ENCODE peak calls at places on chromosomes 13 and 19, in six cellular contexts. S is K562, H is stomach, J is tibial nerve, F is SK-N-SH, E is A549. W is an unnamed sample.

GRCh38 chr13:57739089-57739488 is 107.5 kb downstream of the PCDH17 start:
- DNase-seq in S (no peak), H (no peak), J (no peak), F (no peak), E (no peak), W (no peak)

GRCh38 chr13:37313383-37313782 is 207.9 kb upstream of the CSNK1A1L start:
- DNase-seq in S (no peak), H (no peak), J (no peak), F (no peak), E (no peak), W (no peak)

GRCh38 chr13:66543780-66544179 is 686.4 kb downstream of the PCDH9 start:
- DNase-seq in S (no peak), H (no peak), J (no peak), F (no peak), E (no peak), W (no peak)

GRCh38 chr13:94548382-94549240 is 47.3 kb downstream of the TGDS start:
- DNase-seq in S (no peak), H (peak), J (peak), F (peak), E (peak), W (no peak)

GRCh38 chr13:45121421-45121820 is 1.1 kb downstream of the GTF2F2 start:
- DNase-seq in S (no peak), H (no peak), J (no peak), F (peak), E (no peak), W (no peak)

GRCh38 chr13:70171151-70171550 is 62.9 kb upstream of the KLHL1 start:
- DNase-seq in S (no peak), H (no peak), J (no peak), F (no peak), E (no peak), W (no peak)

GRCh38 chr19:30132312-30133075 is 190.5 kb downstream of the URI1 start:
- DNase-seq in S (no peak), H (no peak), J (no peak), F (no peak), E (no peak), W (no peak)

GRCh38 chr19:46915386-46915785 is 54.6 kb downstream of the ARHGAP35 start:
- DNase-seq in S (no peak), H (no peak), J (no peak), F (no peak), E (no peak), W (no peak)

GRCh38 chr13:21929400-21929799 is 258.5 kb downstream of the FGF9 start:
- DNase-seq in S (no peak), H (no peak), J (no peak), F (no peak), E (no peak), W (no peak)

GRCh38 chr19:40253611-40254092 is 27.2 kb upstream of the CCNP start:
- DNase-seq in S (no peak), H (no peak), J (no peak), F (no peak), E (no peak), W (no peak)
- TF ChIP-seq EP300 in S (no peak), H (no peak), J (no peak), F (no peak), E (no peak), W (no peak)

DNA sequence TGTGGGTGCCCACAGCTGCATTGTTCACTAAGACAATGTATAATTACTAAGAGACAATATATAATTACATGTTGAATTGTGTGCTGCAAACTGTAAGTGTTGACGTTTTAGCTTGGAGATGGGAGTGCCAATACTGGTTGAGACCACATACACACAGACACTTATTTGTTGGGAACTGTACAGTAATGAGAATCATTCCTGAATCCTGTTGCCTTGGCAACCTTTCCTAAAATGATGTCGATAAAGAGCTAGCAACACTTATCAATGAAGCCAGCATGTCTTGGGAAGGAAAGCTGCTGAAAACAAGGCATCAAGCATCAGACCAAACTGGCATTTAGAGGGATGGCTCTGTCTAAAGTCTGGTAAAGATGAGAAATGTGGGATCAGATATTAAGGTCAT is 51.3 kb downstream of the PCDH8 start:
- DNase-seq in S (no peak), H (no peak), J (no peak), F (no peak), E (no peak), W (no peak)
- TF ChIP-seq EP300 in S (no peak), H (no peak), J (no peak), F (no peak), E (no peak), W (no peak)

GRCh38 chr19:10653482-10653731 is 739 bp upstream of the ILF3 start:
- DNase-seq in S (no peak), H (no peak), J (no peak), F (no peak), E (no peak), W (no peak)

GRCh38 chr19:10655457-10656312 is 1.5 kb downstream of the ILF3 start:
- DNase-seq in S (peak), H (no peak), J (no peak), F (peak), E (no peak), W (no peak)

GRCh38 chr19:10651821-10652220 is 2.3 kb upstream of the ILF3 start:
- DNase-seq in S (no peak), H (no peak), J (no peak), F (no peak), E (no peak), W (no peak)

GRCh38 chr19:10654610-10655456 is 687 bp downstream of the ILF3 start:
- DNase-seq in S (peak), H (peak), J (no peak), F (peak), E (peak), W (no peak)

DNA sequence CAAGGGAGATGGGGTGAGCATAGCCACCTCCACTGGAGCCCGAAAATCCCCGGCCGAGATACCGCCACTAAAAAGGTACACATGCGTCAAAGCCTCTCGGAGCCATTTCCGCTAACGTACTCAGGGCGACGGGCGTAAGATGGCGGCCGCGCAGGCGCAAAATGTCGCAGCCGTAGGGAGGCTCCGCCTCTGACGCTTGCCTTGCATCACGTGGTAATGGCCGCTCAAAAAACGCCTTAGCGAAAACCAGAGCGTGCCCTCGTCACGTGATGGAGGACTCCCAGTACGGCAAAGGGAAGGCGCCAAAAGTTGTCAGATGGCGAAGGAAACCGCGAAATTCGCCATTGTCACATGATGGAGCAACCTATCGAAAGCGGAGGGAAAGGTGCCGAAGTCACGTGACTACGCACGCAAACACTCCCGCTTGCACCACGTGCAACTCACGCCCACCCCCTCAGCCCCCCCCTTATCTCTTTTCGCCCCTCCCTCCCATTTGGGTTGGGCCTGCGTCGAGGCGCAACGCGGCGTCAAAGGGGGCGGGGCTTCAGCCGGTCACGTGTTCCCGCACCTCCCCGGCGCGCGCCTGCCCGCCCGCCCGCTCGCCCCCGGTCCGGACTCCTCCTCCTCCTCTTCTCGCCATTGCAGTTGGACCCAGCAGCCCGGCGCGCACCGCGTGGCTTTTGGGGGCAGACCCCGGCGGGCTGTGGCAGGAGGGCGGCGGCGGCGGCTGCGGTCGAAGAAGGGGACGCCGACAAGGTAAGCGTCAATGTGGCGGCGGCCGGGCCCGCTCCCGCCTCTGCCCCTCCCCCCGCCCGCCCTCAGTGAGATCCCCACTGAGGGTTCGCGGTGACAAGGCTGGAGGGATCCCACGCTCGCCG is at the start of gene ILF3:
- DNase-seq in S (peak), H (peak), J (peak), F (peak), E (peak), W (peak)
- TF ChIP-seq EP300 in S (peak), H (no peak), J (peak), F (no peak), E (peak), W (no peak)

DNA sequence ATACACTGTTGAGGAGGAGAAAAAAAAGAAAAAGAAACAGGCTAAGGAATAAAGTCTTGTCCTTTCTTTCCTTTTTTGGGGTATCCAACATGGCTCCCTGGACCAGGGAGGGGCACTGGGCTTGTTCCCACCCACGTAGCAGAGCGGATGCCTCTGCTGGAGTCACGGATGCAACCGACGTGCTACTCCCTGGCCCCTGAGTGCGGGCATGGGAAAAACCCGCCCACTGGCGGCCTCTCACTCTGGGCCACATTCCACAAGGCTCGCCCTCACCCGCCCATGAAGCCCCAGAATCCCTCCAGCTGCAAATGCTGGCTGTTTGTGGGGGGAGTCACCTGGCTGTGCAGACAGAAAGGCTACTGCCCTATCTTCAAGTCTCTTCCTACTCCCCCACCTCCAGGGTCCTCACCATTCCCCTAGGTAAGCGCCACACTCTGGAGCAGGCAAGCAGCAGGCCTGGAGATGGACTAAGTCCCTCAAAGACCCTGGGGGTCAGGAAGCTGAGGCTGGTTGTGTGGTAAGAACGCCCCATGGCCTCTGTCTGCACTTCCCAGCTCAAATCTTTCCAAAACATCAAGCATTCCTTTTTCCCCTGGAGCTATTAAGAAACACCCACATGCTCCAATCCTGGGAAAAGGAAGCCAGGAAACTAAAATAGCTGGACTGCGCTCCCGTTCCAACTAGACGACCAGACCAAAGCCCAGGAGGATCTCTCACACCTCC is 17.8 kb upstream of the EPHX3 start:
- DNase-seq in S (no peak), H (no peak), J (peak), F (no peak), E (no peak), W (no peak)
- TF ChIP-seq EP300 in S (no peak), H (no peak), J (no peak), F (no peak), E (no peak), W (no peak)

DNA sequence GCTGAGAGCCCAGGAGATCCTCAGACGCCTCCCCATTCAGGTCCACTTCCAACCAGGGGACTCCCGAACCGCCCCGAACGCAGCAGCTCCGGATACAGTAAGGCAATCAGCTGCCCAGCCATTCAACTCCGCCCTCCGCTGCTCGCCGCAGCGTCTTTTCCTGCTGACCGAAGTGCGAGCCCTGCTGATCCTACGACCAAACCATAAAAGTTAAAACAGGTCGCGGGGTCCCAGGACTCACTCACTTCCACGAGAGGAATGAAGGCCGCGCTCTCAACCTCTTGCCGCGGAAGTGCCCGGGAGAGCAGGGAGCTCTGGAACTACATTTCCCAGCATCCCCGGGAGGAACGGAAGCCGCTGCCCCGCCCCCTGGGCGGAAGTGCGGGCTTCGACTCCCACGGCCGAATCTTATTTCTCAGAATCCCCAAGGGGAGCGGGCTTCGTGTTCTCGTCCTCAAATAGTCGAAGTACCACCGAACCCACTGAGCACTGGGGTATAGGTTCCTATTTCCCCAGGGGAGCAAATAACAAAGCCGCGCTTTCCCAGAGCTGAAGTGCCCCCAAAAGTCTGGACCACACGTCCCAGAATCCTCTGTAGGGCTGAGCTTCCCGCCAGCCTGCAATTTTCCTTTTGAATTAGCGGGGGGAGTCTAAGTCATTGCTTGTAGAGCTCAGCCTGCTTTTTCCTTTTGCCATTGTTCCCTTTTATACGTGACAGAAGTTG is at the start of gene ZNF45:
- DNase-seq in S (peak), H (peak), J (peak), F (peak), E (peak), W (peak)
- TF ChIP-seq EP300 in S (no peak), H (no peak), J (peak), F (no peak), E (no peak), W (no peak)

DNA sequence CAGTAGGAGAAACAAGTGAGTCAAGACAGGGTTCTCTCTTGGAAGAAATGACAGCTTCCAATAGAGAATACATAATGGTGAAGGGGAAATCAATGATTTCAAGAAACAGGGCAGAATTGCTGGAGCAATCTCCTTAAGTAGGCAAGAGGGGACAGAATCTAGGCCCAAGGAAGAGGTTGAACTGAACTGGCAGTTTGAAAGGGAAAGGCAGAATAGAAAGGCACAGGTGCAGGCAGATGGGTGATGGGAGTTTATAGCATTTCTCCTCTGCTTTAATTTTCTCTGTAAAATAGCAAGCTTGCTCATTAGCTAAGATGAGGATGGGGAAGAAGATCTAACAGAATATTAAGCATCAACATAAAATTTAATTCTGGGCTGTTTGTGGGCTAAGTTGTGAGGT is 110.7 kb downstream of the TBC1D4 start:
- DNase-seq in S (no peak), H (no peak), J (no peak), F (no peak), E (no peak), W (no peak)
- TF ChIP-seq EP300 in S (no peak), H (no peak), J (no peak), F (no peak), E (no peak), W (no peak)